ENCODE peak calls at places on chromosomes 11 and 22, in eight cellular contexts. W is A549, Y is cardiac muscle cell, L is foreskin fibroblast, Z is AG09319, V is kidney, K is psoas muscle, M is MCF 10A. J is an unnamed sample.
A peak's percentile ranks its signal among the peaks of the same experiment; 100 is the strongest.

GRCh38 chr22:46146329-46146728 is 4.0 kb upstream of the PPARA start:
- DNase-seq in L (no peak), Y (no peak), W (no peak), Z (no peak), M (no peak), V (peak; percentile 48), K (no peak), J (no peak)

GRCh38 chr22:44357296-44357961 is 44.7 kb upstream of the SHISAL1 start:
- DNase-seq in Y (no peak), L (no peak), V (no peak), K (no peak), W (no peak), M (no peak), Z (no peak), J (no peak)

GRCh38 chr11:49208006-49208721 is at the start of gene FOLH1:
- DNase-seq in Z (no peak), M (no peak), V (peak; percentile 62), Y (peak; percentile 59), W (peak; percentile 2), K (peak; percentile 28), L (no peak), J (peak; percentile 36)

GRCh38 chr11:78384231-78384630 is 33.4 kb downstream of the GAB2 start:
- DNase-seq in M (no peak), W (no peak), L (no peak), K (no peak), Z (no peak), Y (no peak), V (no peak), J (no peak)

GRCh38 chr11:1054143-1055108 is 17.9 kb upstream of the MUC6 start:
- DNase-seq in W (no peak), Y (peak; percentile 29), K (peak; percentile 8), M (no peak), V (peak; percentile 61), Z (peak; percentile 23), L (peak; percentile 33), J (no peak)

GRCh38 chr22:50708996-50709395 is 29.0 kb upstream of the ACR start:
- DNase-seq in Z (no peak), L (no peak), K (no peak), V (peak; percentile 13), W (no peak), Y (no peak), M (no peak), J (no peak)

GRCh38 chr11:1340111-1340510 is 30.7 kb upstream of the TOLLIP start:
- DNase-seq in Y (no peak), V (no peak), W (no peak), M (no peak), L (no peak), K (no peak), Z (no peak), J (no peak)

GRCh38 chr22:27317961-27318360 is 483.6 kb downstream of the MN1 start:
- DNase-seq in Y (no peak), K (no peak), W (no peak), V (no peak), L (no peak), M (no peak), Z (no peak), J (no peak)

GRCh38 chr11:102810943-102811528 is 13.1 kb upstream of the MMP1 start:
- DNase-seq in K (no peak), V (no peak), Y (peak; percentile 24), W (peak; percentile 6), M (peak; percentile 55), L (no peak), Z (no peak), J (no peak)

GRCh38 chr11:110710520-110711381 is 1.5 kb downstream of the ARHGAP20 start:
- DNase-seq in Y (peak; percentile 52), Z (no peak), K (peak; percentile 53), L (no peak), M (no peak), W (no peak), V (peak; percentile 69), J (peak; percentile 11)

GRCh38 chr11:68598816-68599653 is 85.3 kb upstream of the GAL start:
- DNase-seq in M (no peak), K (no peak), Z (no peak), Y (no peak), W (no peak), L (no peak), V (no peak), J (no peak)

GRCh38 chr11:66070604-66071325 is 693 bp downstream of the PACS1 start:
- DNase-seq in V (peak; percentile 90), Z (no peak), L (no peak), W (peak; percentile 38), K (peak; percentile 58), Y (peak; percentile 57), M (peak; percentile 46), J (peak; percentile 47)

GRCh38 chr11:123536690-123537437 is 106.8 kb downstream of the GRAMD1B start:
- DNase-seq in Y (peak; percentile 20), L (no peak), K (no peak), M (no peak), V (no peak), Z (no peak), W (no peak), J (no peak)

GRCh38 chr11:134272381-134273316 is 3.5 kb upstream of the GLB1L3 start:
- DNase-seq in Y (peak; percentile 76), K (no peak), L (peak; percentile 62), V (no peak), M (no peak), Z (no peak), W (no peak), J (no peak)

GRCh38 chr11:134267466-134267865 is 8.7 kb upstream of the GLB1L3 start:
- DNase-seq in L (no peak), W (no peak), Y (no peak), K (no peak), M (no peak), Z (no peak), V (no peak), J (no peak)

GRCh38 chr11:134271978-134272377 is 4.2 kb upstream of the GLB1L3 start:
- DNase-seq in W (no peak), M (no peak), K (no peak), Z (no peak), V (no peak), L (no peak), Y (no peak), J (no peak)

GRCh38 chr11:134267966-134268365 is 8.2 kb upstream of the GLB1L3 start:
- DNase-seq in W (no peak), K (no peak), M (no peak), L (no peak), V (no peak), Z (no peak), Y (no peak), J (no peak)

DNA sequence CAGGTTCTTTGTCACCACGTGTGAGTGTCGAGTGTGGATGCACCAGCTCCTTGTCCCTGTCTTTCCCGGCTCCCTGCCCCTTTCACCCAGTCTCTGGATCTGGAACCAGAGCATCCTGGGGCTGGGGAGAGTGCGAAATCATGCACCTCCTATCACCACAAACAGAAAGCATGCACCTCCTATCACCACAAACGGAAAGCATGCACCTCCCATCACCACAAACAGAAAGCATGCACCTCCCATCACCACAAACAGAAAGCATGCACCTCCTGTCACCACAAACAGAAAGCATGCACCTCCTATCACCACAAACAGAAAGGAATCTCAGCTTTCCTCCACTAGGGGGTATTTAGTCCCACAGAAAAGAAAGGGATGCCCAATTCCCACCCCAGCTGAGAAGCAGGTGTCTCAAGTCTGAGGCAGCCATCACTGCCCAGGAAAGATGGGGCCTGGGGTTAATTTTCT is 5.9 kb upstream of the GLB1L3 start:
- DNase-seq in Y (no peak), L (no peak), K (no peak), M (peak; percentile 21), Z (no peak), W (peak; percentile 31), V (no peak), J (no peak)
- TF ChIP-seq CTCF in Y (peak; percentile 16), L (peak; percentile 16), K (no peak), M (peak; percentile 24), Z (no peak), W (no peak), V (no peak), J (peak; percentile 37)

GRCh38 chr22:17508110-17508509 is 55.2 kb upstream of the SLC25A18 start:
- DNase-seq in W (no peak), Z (no peak), L (no peak), V (no peak), M (no peak), K (no peak), Y (no peak), J (no peak)
- TF ChIP-seq CTCF in W (no peak), Z (no peak), L (no peak), V (no peak), M (no peak), K (no peak), Y (no peak), J (no peak)

DNA sequence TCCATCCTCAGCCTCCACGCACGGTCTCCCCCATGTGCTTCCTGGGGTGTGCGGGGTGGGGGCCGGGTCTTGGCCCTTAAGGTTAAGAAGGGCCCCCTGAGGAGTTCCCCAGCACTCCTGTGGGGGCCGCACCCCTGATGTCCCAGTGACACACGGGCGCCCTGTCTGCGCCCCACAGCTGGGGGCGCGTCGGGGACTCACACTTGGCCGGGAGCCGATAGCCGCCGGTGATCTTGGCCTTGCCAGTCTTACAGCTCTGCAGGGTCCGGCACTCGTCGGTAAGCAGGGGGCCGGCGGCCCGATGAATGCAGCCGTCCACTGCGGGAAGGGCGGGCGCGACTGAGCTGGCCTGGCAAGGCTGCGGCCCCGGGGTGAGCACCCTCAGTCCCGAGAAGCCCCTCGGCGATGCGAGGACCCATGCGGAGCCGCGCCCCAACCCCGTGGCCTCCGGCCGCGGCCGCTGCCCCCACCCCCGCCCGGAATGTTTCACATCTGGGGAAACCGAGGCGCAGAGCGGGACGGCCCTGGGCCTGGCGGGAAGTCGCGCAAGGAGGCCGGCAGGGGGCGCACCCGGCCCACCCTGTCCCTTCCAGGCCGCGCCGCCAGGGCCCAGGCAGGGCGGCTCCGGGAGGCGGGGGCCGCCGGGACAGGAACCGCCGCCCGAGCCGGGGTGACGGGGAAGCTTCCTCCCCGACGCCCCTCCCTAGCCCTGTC is 13.9 kb downstream of the OTUB1 start:
- DNase-seq in K (peak; percentile 82), Z (peak; percentile 44), L (peak; percentile 64), W (no peak), V (peak; percentile 89), M (no peak), Y (peak; percentile 84), J (peak; percentile 78)
- TF ChIP-seq CTCF in K (peak; percentile 75), Z (peak; percentile 46), L (peak; percentile 48), W (peak; percentile 31), V (peak; percentile 93), M (peak; percentile 29), Y (peak; percentile 53), J (peak; percentile 87)

GRCh38 chr11:96187779-96188624 is 155.0 kb downstream of the MAML2 start:
- DNase-seq in V (no peak), K (peak; percentile 45), M (peak; percentile 90), L (peak; percentile 86), W (no peak), Z (peak; percentile 35), Y (peak; percentile 91), J (no peak)

GRCh38 chr11:96186806-96187205 is 156.2 kb downstream of the MAML2 start:
- DNase-seq in W (no peak), Z (no peak), V (no peak), L (no peak), M (no peak), K (no peak), Y (no peak), J (no peak)

GRCh38 chr11:96188625-96189006 is 154.4 kb downstream of the MAML2 start:
- DNase-seq in Y (peak; percentile 65), W (no peak), L (peak; percentile 67), M (peak; percentile 49), K (no peak), Z (no peak), V (no peak), J (no peak)

GRCh38 chr11:96189351-96189750 is 153.6 kb downstream of the MAML2 start:
- DNase-seq in V (no peak), W (no peak), Z (no peak), M (no peak), L (no peak), Y (no peak), K (no peak), J (no peak)

GRCh38 chr11:96185220-96185768 is 157.7 kb downstream of the MAML2 start:
- DNase-seq in M (no peak), W (no peak), V (no peak), K (no peak), L (no peak), Y (no peak), Z (no peak), J (no peak)
- TF ChIP-seq CTCF in M (no peak), W (no peak), V (no peak), K (no peak), L (no peak), Y (no peak), Z (no peak), J (no peak)